ENCODE peak calls at places on chromosome 11, in five cellular contexts. F, I, W, E and N are unnamed samples.
A peak's percentile ranks its signal among the peaks of the same experiment; 100 is the strongest.

GRCh38 chr11:3004481-3004880 is 12.4 kb upstream of the NAP1L4 start:
- DNase-seq in W (no peak), E (no peak), F (no peak), I (no peak), N (no peak)

GRCh38 chr11:7314811-7315604 is 63.3 kb downstream of the SYT9 start:
- DNase-seq in W (no peak), F (no peak), I (no peak), E (no peak), N (no peak)

GRCh38 chr11:74462631-74463030 is 4.7 kb downstream of the KCNE3 start:
- DNase-seq in F (no peak), E (no peak), I (no peak), W (no peak), N (no peak)

GRCh38 chr11:12276356-12276755 is 101.0 kb upstream of the PARVA start:
- DNase-seq in W (no peak), I (no peak), E (no peak), F (no peak), N (peak; percentile 22)

GRCh38 chr11:57309106-57310059 is 15.4 kb downstream of the TNKS1BP1 start:
- DNase-seq in E (no peak), F (no peak), I (no peak), W (no peak), N (no peak)

GRCh38 chr11:71336996-71337772 is 84.8 kb upstream of the SHANK2 start:
- DNase-seq in I (no peak), W (no peak), E (no peak), F (no peak), N (no peak)

GRCh38 chr11:135036488-135037297 is 624.7 kb upstream of the B3GAT1 start:
- DNase-seq in E (no peak), F (no peak), I (no peak), W (no peak), N (no peak)

GRCh38 chr11:94814238-94814976 is 46.3 kb downstream of the AMOTL1 start:
- DNase-seq in I (no peak), E (no peak), F (no peak), W (no peak), N (no peak)

GRCh38 chr11:55726715-55727324 is 46.4 kb upstream of the OR5D13 start:
- DNase-seq in F (no peak), I (no peak), E (no peak), W (no peak), N (no peak)

GRCh38 chr11:65911682-65912568 is 6.9 kb downstream of the C11orf68 start:
- DNase-seq in F (no peak), W (no peak), E (no peak), I (no peak), N (no peak)

GRCh38 chr11:10450451-10451398 is 4.3 kb upstream of the AMPD3 start:
- DNase-seq in E (peak; percentile 64), F (no peak), I (no peak), W (peak; percentile 62), N (peak; percentile 74)

GRCh38 chr11:128573674-128574073 is 13.7 kb downstream of the ETS1 start:
- DNase-seq in I (no peak), W (no peak), E (no peak), F (no peak), N (no peak)

GRCh38 chr11:133966924-133967598 is 10.3 kb upstream of the IGSF9B start:
- DNase-seq in I (no peak), W (no peak), E (no peak), F (no peak), N (peak; percentile 38)

GRCh38 chr11:126624491-126624890 is 269.0 kb downstream of the ST3GAL4 start:
- DNase-seq in F (no peak), E (no peak), W (no peak), I (no peak), N (no peak)

GRCh38 chr11:130435671-130436070 is 7.3 kb upstream of the ADAMTS8 start:
- DNase-seq in W (no peak), F (no peak), E (no peak), I (no peak), N (no peak)

GRCh38 chr11:119106564-119107537 is at the start of gene C2CD2L:
- DNase-seq in E (no peak), I (peak; percentile 64), F (peak; percentile 54), W (peak; percentile 91), N (peak; percentile 92)

GRCh38 chr11:82791779-82792178 is 58.1 kb upstream of the FAM181B start:
- DNase-seq in W (no peak), I (no peak), E (no peak), F (no peak), N (no peak)

GRCh38 chr11:82794490-82794889 is 60.8 kb upstream of the FAM181B start:
- DNase-seq in W (no peak), F (no peak), I (no peak), E (no peak), N (no peak)

GRCh38 chr11:82790723-82791487 is 57.2 kb upstream of the FAM181B start:
- DNase-seq in W (no peak), I (no peak), E (no peak), F (no peak), N (no peak)

GRCh38 chr11:82792822-82793569 is 59.3 kb upstream of the FAM181B start:
- DNase-seq in W (no peak), E (no peak), F (no peak), I (no peak), N (no peak)

DNA sequence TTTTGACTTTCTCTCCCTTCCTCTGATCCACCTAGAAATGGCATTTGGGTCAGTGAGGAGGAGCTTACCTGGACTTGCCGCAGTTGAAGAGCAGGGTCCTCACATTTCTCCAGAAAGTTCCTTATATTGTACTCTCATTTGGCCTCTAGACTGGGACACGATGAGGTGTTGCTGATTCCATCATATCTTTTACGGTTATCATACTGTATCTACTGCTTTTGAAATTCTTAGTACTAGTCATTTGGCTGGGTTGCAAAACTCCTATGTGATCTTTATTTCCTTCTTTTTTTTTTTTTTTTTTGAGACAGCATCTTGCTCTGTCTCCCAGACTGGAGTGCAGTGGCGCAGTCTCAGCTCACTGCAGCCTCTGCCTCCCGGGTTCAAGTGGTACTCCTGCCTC is 58.7 kb upstream of the FAM181B start:
- DNase-seq in E (no peak), I (no peak), F (no peak), W (no peak), N (no peak)
- H3K27me3 ChIP-seq in E (no peaks in the 10 kb centered on the region), I (no peaks in the 10 kb centered on the region), F (no peaks in the 10 kb centered on the region), W (no peaks in the 10 kb centered on the region), N (no peaks in the 10 kb centered on the region)

GRCh38 chr11:125075242-125075625 is 12.1 kb downstream of the SLC37A2 start:
- DNase-seq in E (no peak), F (no peak), I (no peak), W (no peak), N (no peak)
- H3K27me3 ChIP-seq in E (no peaks in the 10 kb centered on the region), F (no peaks in the 10 kb centered on the region), I (no peaks in the 10 kb centered on the region), W (no peaks in the 10 kb centered on the region), N (no peaks in the 10 kb centered on the region)

GRCh38 chr11:45647786-45648185 is 17.6 kb downstream of the CHST1 start:
- DNase-seq in F (no peak), I (no peak), W (no peak), E (no peak), N (no peak)

GRCh38 chr11:45648931-45649330 is 16.5 kb downstream of the CHST1 start:
- DNase-seq in F (no peak), I (no peak), E (no peak), W (no peak), N (no peak)

GRCh38 chr11:45644981-45645889 is 20.2 kb downstream of the CHST1 start:
- DNase-seq in W (no peak), F (no peak), I (no peak), E (no peak), N (no peak)

GRCh38 chr11:45647329-45647728 is 18.1 kb downstream of the CHST1 start:
- DNase-seq in F (no peak), I (no peak), W (no peak), E (no peak), N (no peak)

DNA sequence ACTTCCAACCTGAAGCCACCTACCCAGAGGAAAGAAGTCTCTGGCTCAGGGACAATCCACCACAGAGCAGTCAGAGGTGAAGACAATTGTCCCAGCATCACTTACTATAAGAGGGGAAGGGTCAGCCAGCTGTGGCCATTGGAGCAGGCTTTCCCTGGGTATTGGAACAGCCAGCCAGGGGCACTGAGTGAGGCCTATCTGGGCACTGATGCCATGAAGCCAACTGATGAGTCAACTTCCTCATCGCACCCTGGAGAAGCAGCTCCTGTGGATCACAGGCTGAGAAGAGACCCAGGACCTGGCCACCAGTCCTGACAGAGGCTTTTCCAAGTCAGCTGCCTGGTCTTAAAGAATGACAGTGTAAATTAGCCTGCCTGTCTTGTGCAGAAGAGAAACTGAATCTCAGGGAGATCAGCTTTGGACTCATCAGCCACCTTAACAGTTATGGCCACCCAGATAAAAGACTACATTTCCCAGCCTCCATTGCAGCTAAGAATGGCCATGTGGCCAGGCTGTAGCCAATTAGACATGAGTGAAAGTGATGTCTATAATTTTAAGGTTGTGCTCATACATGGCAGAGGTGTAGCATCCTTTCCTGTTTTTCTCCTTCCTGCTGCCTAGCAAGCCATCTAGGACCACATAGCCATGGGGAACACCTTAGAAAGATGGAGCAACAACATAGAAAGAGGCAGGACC is 19.0 kb downstream of the CHST1 start:
- DNase-seq in E (no peak), F (no peak), I (no peak), W (no peak), N (no peak)
- H3K27me3 ChIP-seq in E (no peaks in the 10 kb centered on the region), F (peaks cover 2% of the 10 kb centered on the region), I (no peaks in the 10 kb centered on the region), W (no peaks in the 10 kb centered on the region), N (peaks cover 12% of the 10 kb centered on the region)

DNA sequence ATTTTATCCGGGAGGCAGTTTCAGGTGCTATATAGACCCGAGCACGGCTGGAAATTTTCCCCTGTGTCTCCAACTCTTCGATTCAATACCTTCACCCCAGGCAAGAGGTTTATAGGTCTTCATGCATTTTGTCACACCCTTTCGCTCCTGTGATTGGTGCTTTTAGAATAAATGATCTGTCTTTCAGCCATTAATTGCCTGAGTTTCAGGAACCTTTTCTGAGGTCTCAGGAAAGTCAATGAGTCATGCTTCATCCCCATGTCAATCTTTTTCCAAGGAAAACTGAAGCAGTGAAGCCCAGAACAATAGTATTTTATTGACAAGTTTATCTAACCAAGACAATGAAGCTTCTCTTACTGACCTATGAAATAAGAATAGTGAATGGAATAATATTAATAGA is 29.9 kb downstream of the FAM181B start:
- DNase-seq in F (no peak), W (no peak), E (no peak), I (no peak), N (no peak)
- H3K27me3 ChIP-seq in F (no peaks in the 10 kb centered on the region), W (no peaks in the 10 kb centered on the region), E (no peaks in the 10 kb centered on the region), I (no peaks in the 10 kb centered on the region), N (no peaks in the 10 kb centered on the region)

GRCh38 chr11:17221968-17222367 is 14.2 kb upstream of the PIK3C2A start:
- DNase-seq in F (peak; percentile 50), I (no peak), W (no peak), E (no peak), N (no peak)

GRCh38 chr11:17219016-17219415 is 11.2 kb upstream of the PIK3C2A start:
- DNase-seq in F (no peak), I (no peak), E (no peak), W (no peak), N (no peak)

GRCh38 chr11:17217395-17217794 is 9.6 kb upstream of the PIK3C2A start:
- DNase-seq in E (no peak), W (no peak), F (no peak), I (no peak), N (no peak)

GRCh38 chr11:17214338-17214737 is 6.6 kb upstream of the PIK3C2A start:
- DNase-seq in E (no peak), W (no peak), F (no peak), I (no peak), N (no peak)

GRCh38 chr11:17218403-17218802 is 10.6 kb upstream of the PIK3C2A start:
- DNase-seq in E (no peak), F (no peak), W (no peak), I (no peak), N (no peak)
- H3K27me3 ChIP-seq in E (no peaks in the 10 kb centered on the region), F (no peaks in the 10 kb centered on the region), W (no peaks in the 10 kb centered on the region), I (no peaks in the 10 kb centered on the region), N (no peaks in the 10 kb centered on the region)

GRCh38 chr11:79440451-79441158 is at the start of gene TENM4:
- DNase-seq in F (peak; percentile 76), E (no peak), W (peak; percentile 52), I (peak; percentile 77), N (peak; percentile 56)
- H3K27me3 ChIP-seq in F (no peaks in the 10 kb centered on the region), E (peaks cover 40% of the 10 kb centered on the region), W (no peaks in the 10 kb centered on the region), I (peaks cover 6% of the 10 kb centered on the region), N (no peaks in the 10 kb centered on the region)